ENCODE peak calls at places on chromosomes 16 and 17, in seven cellular contexts. Y is T follicular helper cell, F is HCT116, U is choroid plexus epithelial cell, X is foreskin fibroblast, C is SW480, G is lung microvascular endothelial cell. B is an unnamed sample.

GRCh38 chr16:81855552-81856153 is 76.6 kb downstream of the PLCG2 start:
- DNase-seq in G (no peak), U (no peak), F (no peak), C (no peak), Y (no peak), X (no peak), B (no peak)

GRCh38 chr16:88327566-88328312 is 55.0 kb upstream of the ZNF469 start:
- DNase-seq in Y (no peak), U (peak), X (no peak), F (no peak), G (no peak), C (no peak), B (no peak)

GRCh38 chr17:52147872-52148271 is 10.6 kb downstream of the CA10 start:
- DNase-seq in G (peak), C (no peak), U (peak), Y (no peak), F (no peak), X (no peak), B (no peak)

GRCh38 chr17:75547091-75547490 is 21.6 kb downstream of the LLGL2 start:
- DNase-seq in X (no peak), G (no peak), U (no peak), C (no peak), F (no peak), Y (no peak), B (no peak)

GRCh38 chr17:21165922-21166598 is 39.3 kb downstream of the DHRS7B start:
- DNase-seq in F (no peak), X (no peak), Y (no peak), G (no peak), C (no peak), U (no peak), B (no peak)

GRCh38 chr16:82432261-82432660 is 194.5 kb upstream of the CDH13 start:
- DNase-seq in G (no peak), F (no peak), C (no peak), Y (no peak), X (peak), U (no peak), B (no peak)

GRCh38 chr16:54438469-54438868 is 151.9 kb upstream of the IRX3 start:
- DNase-seq in Y (no peak), F (no peak), X (no peak), G (no peak), U (no peak), C (no peak), B (no peak)

GRCh38 chr17:7632492-7632894 is 2.6 kb downstream of the SHBG start:
- DNase-seq in X (peak), F (peak), Y (no peak), U (peak), G (peak), C (peak), B (no peak)

GRCh38 chr16:84281077-84281476 is 13.6 kb upstream of the WFDC1 start:
- DNase-seq in C (no peak), F (peak), Y (no peak), X (no peak), U (peak), G (peak), B (no peak)

GRCh38 chr16:67882374-67883145 is 2.1 kb upstream of the NRN1L start:
- DNase-seq in G (peak), U (no peak), F (no peak), C (no peak), X (peak), Y (no peak), B (no peak)

GRCh38 chr17:65231662-65232335 is 94.6 kb downstream of the RGS9 start:
- DNase-seq in Y (no peak), C (peak), U (peak), X (peak), G (peak), F (peak), B (peak)

GRCh38 chr16:3745751-3746355 is 28.5 kb upstream of the TRAP1 start:
- DNase-seq in F (no peak), G (peak), X (peak), Y (no peak), C (no peak), U (peak), B (no peak)